ENCODE peak calls at places on chromosomes 16 and 17, in four cellular contexts. One of them, this sample, is unnamed.
A peak's percentile ranks its signal among the peaks of the same experiment; 100 is the strongest.

GRCh38 chr16:50521246-50521900 is 26.8 kb upstream of the NKD1 start:
- DNase-seq in left ventricle myocardium inferior: no peak
- DNase-seq in neural crest cell: no peak
- DNase-seq in BE2C: no peak
- DNase-seq in this sample: no peak

GRCh38 chr16:11914210-11914758 is 1.5 kb downstream of the GSPT1 start:
- DNase-seq in left ventricle myocardium inferior: no peak
- DNase-seq in neural crest cell: no peak
- DNase-seq in BE2C: no peak
- DNase-seq in this sample: no peak

GRCh38 chr17:16150251-16150859 is 65.0 kb downstream of the NCOR1 start:
- DNase-seq in left ventricle myocardium inferior: no peak
- DNase-seq in neural crest cell: no peak
- DNase-seq in BE2C: no peak
- DNase-seq in this sample: no peak

GRCh38 chr16:58306327-58306726 is 11.5 kb upstream of the PRSS54 start:
- DNase-seq in left ventricle myocardium inferior: no peak
- DNase-seq in neural crest cell: peak; percentile 18
- DNase-seq in BE2C: peak; percentile 53
- DNase-seq in this sample: no peak

GRCh38 chr17:36578671-36579070 is 13.0 kb upstream of the DHRS11 start:
- DNase-seq in left ventricle myocardium inferior: no peak
- DNase-seq in neural crest cell: no peak
- DNase-seq in BE2C: no peak
- DNase-seq in this sample: no peak

GRCh38 chr17:44752953-44753861 is 5.6 kb upstream of the ADAM11 start:
- DNase-seq in left ventricle myocardium inferior: no peak
- DNase-seq in neural crest cell: no peak
- DNase-seq in BE2C: no peak
- DNase-seq in this sample: no peak

GRCh38 chr17:34300652-34301390 is 15.3 kb downstream of the CCL11 start:
- DNase-seq in left ventricle myocardium inferior: no peak
- DNase-seq in neural crest cell: no peak
- DNase-seq in BE2C: no peak
- DNase-seq in this sample: no peak

GRCh38 chr17:44235583-44235936 is 16.1 kb upstream of the UBTF start:
- DNase-seq in left ventricle myocardium inferior: no peak
- DNase-seq in neural crest cell: no peak
- DNase-seq in BE2C: no peak
- DNase-seq in this sample: no peak

GRCh38 chr17:10130263-10130662 is 68.1 kb downstream of the GAS7 start:
- DNase-seq in left ventricle myocardium inferior: no peak
- DNase-seq in neural crest cell: no peak
- DNase-seq in BE2C: no peak
- DNase-seq in this sample: no peak

GRCh38 chr16:11057696-11058345 is 113.5 kb downstream of the CLEC16A start:
- DNase-seq in left ventricle myocardium inferior: no peak
- DNase-seq in neural crest cell: no peak
- DNase-seq in BE2C: no peak
- DNase-seq in this sample: no peak

GRCh38 chr16:82440336-82440735 is 186.4 kb upstream of the CDH13 start:
- DNase-seq in left ventricle myocardium inferior: no peak
- DNase-seq in neural crest cell: no peak
- DNase-seq in BE2C: no peak
- DNase-seq in this sample: no peak

DNA sequence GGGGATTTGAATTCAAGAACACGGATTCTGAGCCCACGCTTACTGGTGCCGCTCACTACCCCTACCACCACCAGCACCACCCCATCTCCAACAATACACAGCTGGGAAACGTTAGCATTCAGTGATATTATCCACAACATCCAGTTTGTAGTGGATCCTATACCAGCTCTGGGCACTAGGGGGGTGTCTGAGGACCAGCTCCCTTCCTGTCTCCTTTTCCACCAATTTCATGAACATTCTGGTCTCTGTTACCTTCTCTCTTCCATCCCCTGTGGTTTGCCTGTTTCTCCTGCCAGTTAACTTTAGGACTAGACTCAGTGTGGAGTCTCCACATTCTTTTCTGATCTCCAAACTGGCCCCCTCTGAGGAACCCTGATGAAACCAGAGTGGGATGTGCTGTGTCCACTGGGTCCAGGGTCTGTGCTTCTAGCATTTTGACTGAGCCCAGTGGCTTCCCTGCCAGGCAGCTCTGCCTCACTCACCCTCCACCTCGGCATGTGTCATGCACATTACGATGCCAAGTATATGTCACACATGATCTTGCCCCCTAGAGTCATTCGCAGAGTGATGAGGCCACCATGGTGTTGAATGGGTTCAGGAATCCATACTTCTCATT is 187.0 kb upstream of the CDH13 start:
- DNase-seq in left ventricle myocardium inferior: no peak
- DNase-seq in neural crest cell: peak; percentile 12
- DNase-seq in BE2C: no peak
- DNase-seq in this sample: peak; percentile 27
- TF ChIP-seq CTCF in left ventricle myocardium inferior: peak; percentile 43
- TF ChIP-seq CTCF in neural crest cell: peak; percentile 54
- TF ChIP-seq CTCF in BE2C: peak; percentile 10
- TF ChIP-seq CTCF in this sample: peak; percentile 58

GRCh38 chr16:35180970-35181369 is 1721.6 kb downstream of the TP53TG3F start:
- DNase-seq in left ventricle myocardium inferior: no peak
- DNase-seq in neural crest cell: no peak
- DNase-seq in BE2C: no peak
- DNase-seq in this sample: no peak
- TF ChIP-seq CTCF in left ventricle myocardium inferior: no peak
- TF ChIP-seq CTCF in neural crest cell: no peak
- TF ChIP-seq CTCF in BE2C: no peak
- TF ChIP-seq CTCF in this sample: no peak

DNA sequence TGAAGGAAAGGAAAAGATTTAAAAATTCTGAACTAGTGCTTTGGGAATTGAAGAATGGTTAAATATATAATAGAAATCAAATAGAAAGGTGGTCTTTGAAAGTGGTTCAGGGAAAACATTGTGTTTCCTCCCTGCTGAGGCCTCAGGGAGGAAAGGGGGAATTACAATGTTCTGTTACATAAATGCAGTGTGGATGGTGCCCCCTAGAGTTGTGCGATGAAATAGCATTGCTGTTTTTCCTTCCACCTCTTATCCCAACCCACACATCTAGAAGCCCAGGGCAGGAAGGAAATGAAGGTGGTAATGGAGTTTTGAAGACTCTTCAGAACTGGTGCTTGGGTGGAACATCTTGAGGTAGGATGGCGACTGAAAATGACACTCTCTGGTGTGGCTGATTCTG is 6.4 kb upstream of the TOX3 start:
- DNase-seq in left ventricle myocardium inferior: no peak
- DNase-seq in neural crest cell: no peak
- DNase-seq in BE2C: no peak
- DNase-seq in this sample: no peak
- TF ChIP-seq CTCF in left ventricle myocardium inferior: no peak
- TF ChIP-seq CTCF in neural crest cell: peak; percentile 68
- TF ChIP-seq CTCF in BE2C: peak; percentile 67
- TF ChIP-seq CTCF in this sample: peak; percentile 55

GRCh38 chr16:88844412-88845118 is 12.2 kb downstream of the GALNS start:
- DNase-seq in left ventricle myocardium inferior: no peak
- DNase-seq in neural crest cell: no peak
- DNase-seq in BE2C: no peak
- DNase-seq in this sample: no peak

GRCh38 chr16:88848557-88848956 is 8.2 kb downstream of the GALNS start:
- DNase-seq in left ventricle myocardium inferior: no peak
- DNase-seq in neural crest cell: no peak
- DNase-seq in BE2C: no peak
- DNase-seq in this sample: no peak

GRCh38 chr16:88850531-88851199 is 6.1 kb downstream of the GALNS start:
- DNase-seq in left ventricle myocardium inferior: no peak
- DNase-seq in neural crest cell: no peak
- DNase-seq in BE2C: no peak
- DNase-seq in this sample: no peak

GRCh38 chr16:88846088-88846487 is 10.7 kb downstream of the GALNS start:
- DNase-seq in left ventricle myocardium inferior: no peak
- DNase-seq in neural crest cell: no peak
- DNase-seq in BE2C: no peak
- DNase-seq in this sample: no peak

GRCh38 chr16:88847654-88848053 is 9.1 kb downstream of the GALNS start:
- DNase-seq in left ventricle myocardium inferior: no peak
- DNase-seq in neural crest cell: no peak
- DNase-seq in BE2C: no peak
- DNase-seq in this sample: no peak
- TF ChIP-seq CTCF in left ventricle myocardium inferior: no peak
- TF ChIP-seq CTCF in neural crest cell: no peak
- TF ChIP-seq CTCF in BE2C: no peak
- TF ChIP-seq CTCF in this sample: no peak

GRCh38 chr17:11404431-11404830 is 163.4 kb downstream of the SHISA6 start:
- DNase-seq in left ventricle myocardium inferior: no peak
- DNase-seq in neural crest cell: no peak
- DNase-seq in BE2C: no peak
- DNase-seq in this sample: no peak
- TF ChIP-seq CTCF in left ventricle myocardium inferior: no peak
- TF ChIP-seq CTCF in neural crest cell: no peak
- TF ChIP-seq CTCF in BE2C: no peak
- TF ChIP-seq CTCF in this sample: no peak

DNA sequence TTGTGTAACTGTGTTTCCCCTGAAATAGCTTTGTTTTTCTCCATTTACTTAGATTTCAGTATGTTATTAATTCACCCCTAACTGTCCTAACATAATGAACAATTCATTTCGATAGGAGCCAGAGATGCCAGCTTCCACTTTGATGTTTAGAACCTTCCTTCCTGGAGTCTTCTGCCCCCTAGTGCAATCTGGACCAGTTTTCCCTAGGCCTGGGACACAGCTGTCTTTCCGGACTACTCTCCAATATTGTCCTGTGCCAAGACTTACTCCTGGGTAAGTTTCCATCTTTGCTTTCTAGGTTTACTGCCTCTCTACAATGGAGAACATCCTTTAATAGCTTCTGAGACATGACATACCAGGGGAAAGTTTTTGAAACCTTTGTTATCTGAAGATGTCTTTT is 12.8 kb downstream of the RECQL5 start:
- DNase-seq in left ventricle myocardium inferior: no peak
- DNase-seq in neural crest cell: no peak
- DNase-seq in BE2C: no peak
- DNase-seq in this sample: no peak
- TF ChIP-seq CTCF in left ventricle myocardium inferior: peak; percentile 41
- TF ChIP-seq CTCF in neural crest cell: peak; percentile 30
- TF ChIP-seq CTCF in BE2C: peak; percentile 37
- TF ChIP-seq CTCF in this sample: no peak

GRCh38 chr17:6413073-6413472 is 21.8 kb downstream of the AIPL1 start:
- DNase-seq in left ventricle myocardium inferior: no peak
- DNase-seq in neural crest cell: no peak
- DNase-seq in BE2C: no peak
- DNase-seq in this sample: no peak
- TF ChIP-seq CTCF in left ventricle myocardium inferior: peak; percentile 49
- TF ChIP-seq CTCF in neural crest cell: peak; percentile 71
- TF ChIP-seq CTCF in BE2C: peak; percentile 39
- TF ChIP-seq CTCF in this sample: peak; percentile 43

GRCh38 chr16:70737377-70738082 is 51.7 kb upstream of the MTSS2 start:
- DNase-seq in left ventricle myocardium inferior: peak; percentile 83
- DNase-seq in neural crest cell: no peak
- DNase-seq in BE2C: peak; percentile 77
- DNase-seq in this sample: no peak
- TF ChIP-seq CTCF in left ventricle myocardium inferior: no peak
- TF ChIP-seq CTCF in neural crest cell: no peak
- TF ChIP-seq CTCF in BE2C: no peak
- TF ChIP-seq CTCF in this sample: no peak

This sample was measured in glutamatergic neuron.